ENCODE peak calls at places on chromosomes 13 and 19, in ten cellular contexts. W, C, S, L, R, B, F, I, E and X are unnamed samples. For H3K4me1 and H3K27me3, the result is how much of the 10 kb centered on the place peaks cover.

GRCh38 chr13:21435710-21436151 is 23.4 kb downstream of the ZDHHC20 start:
- DNase-seq in B (peak), L (peak), W (peak), I (peak), F (peak), E (no peak), R (no peak), C (peak), S (peak), X (peak)

GRCh38 chr13:45086484-45086883 is 33.8 kb upstream of the GTF2F2 start:
- DNase-seq in B (no peak), S (no peak), E (no peak), L (no peak), F (no peak), C (no peak), I (no peak), R (no peak), W (no peak), X (no peak)

GRCh38 chr19:33348301-33349010 is 25.1 kb upstream of the CEBPG start:
- DNase-seq in B (no peak), L (no peak), S (no peak), C (no peak), F (no peak), R (no peak), W (no peak), E (no peak), I (no peak), X (no peak)

GRCh38 chr13:41502676-41503075 is 45.3 kb downstream of the RGCC start:
- DNase-seq in W (no peak), I (peak), S (no peak), B (no peak), F (no peak), L (no peak), E (no peak), C (no peak), R (no peak), X (no peak)

GRCh38 chr13:83449666-83450395 is 432.4 kb downstream of the SLITRK1 start:
- DNase-seq in I (no peak), S (no peak), F (no peak), C (no peak), L (no peak), W (no peak), B (no peak), E (no peak), R (no peak), X (no peak)

GRCh38 chr13:113816248-113816924 is 47.5 kb downstream of the GAS6 start:
- DNase-seq in L (no peak), W (no peak), B (no peak), C (no peak), E (no peak), S (no peak), R (no peak), I (no peak), F (no peak), X (no peak)

GRCh38 chr13:48772908-48773307 is 119.2 kb downstream of the CYSLTR2 start:
- DNase-seq in I (no peak), E (no peak), R (no peak), L (no peak), C (no peak), B (no peak), S (no peak), F (no peak), W (no peak), X (no peak)

GRCh38 chr13:43879323-43880181 is at the start of the genes CCDC122 and LACC1:
- DNase-seq in S (peak), F (no peak), R (peak), C (peak), E (peak), I (peak), W (peak), L (peak), B (peak), X (peak)

GRCh38 chr13:74306496-74306895 is 172.3 kb upstream of the KLF12 start:
- DNase-seq in E (peak), L (no peak), F (no peak), W (no peak), S (no peak), R (no peak), B (no peak), I (no peak), C (no peak), X (no peak)

GRCh38 chr19:18697680-18698079 is 14.2 kb downstream of the CRTC1 start:
- DNase-seq in S (peak), B (no peak), C (no peak), E (no peak), W (no peak), F (no peak), L (no peak), R (no peak), I (peak), X (peak)

DNA sequence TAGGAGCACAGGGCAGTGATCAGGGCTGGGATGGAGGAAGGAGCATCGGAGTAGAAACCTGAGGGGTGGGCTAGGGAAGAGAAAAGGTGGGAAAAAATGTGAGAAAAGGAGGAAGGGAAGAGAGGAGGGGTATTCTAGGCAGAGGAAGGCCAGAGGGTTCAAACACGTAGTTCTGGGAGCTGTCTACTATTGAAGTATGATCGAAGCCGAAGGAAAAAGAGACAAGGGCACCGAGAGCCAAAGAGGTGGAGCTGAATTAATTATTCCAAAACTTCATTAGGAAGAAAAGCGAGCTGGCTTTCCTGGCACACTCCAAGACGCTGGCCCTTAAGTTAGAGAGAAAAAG is 7.8 kb downstream of the DLL3 start:
- DNase-seq in I (no peak), S (no peak), W (no peak), R (no peak), E (no peak), B (no peak), L (no peak), C (no peak), F (no peak), X (no peak)
- H3K4me1 ChIP-seq in I (under half), S (under half), W (under half), R (under half), E (under half), B (under half), L (under half), C (under half), F (under half), X (under half)

GRCh38 chr19:54162884-54163283 is 3.4 kb upstream of the LENG1 start:
- DNase-seq in F (no peak), E (no peak), L (no peak), B (no peak), C (no peak), W (no peak), R (no peak), S (no peak), I (no peak), X (no peak)

GRCh38 chr19:54160182-54160811 is 776 bp upstream of the LENG1 start:
- DNase-seq in F (no peak), I (no peak), R (no peak), W (no peak), E (peak), S (no peak), L (peak), C (no peak), B (no peak), X (no peak)

GRCh38 chr19:54159352-54160181 is at the start of gene LENG1:
- DNase-seq in B (peak), I (peak), C (peak), W (peak), E (peak), R (peak), F (peak), L (peak), S (peak), X (peak)

GRCh38 chr19:54162241-54162805 is 2.8 kb upstream of the LENG1 start:
- DNase-seq in F (peak), R (peak), L (peak), E (peak), I (peak), S (peak), W (peak), B (peak), C (peak), X (peak)

GRCh38 chr19:54160948-54161347 is 1.4 kb upstream of the LENG1 start:
- DNase-seq in L (no peak), R (no peak), F (no peak), C (no peak), W (no peak), E (no peak), B (no peak), S (no peak), I (no peak), X (no peak)
- H3K27ac ChIP-seq in L (peak), R (no peak), F (peak), C (no peak), W (no peak), E (peak), B (no peak), S (peak), I (peak), X (peak)

GRCh38 chr19:10293637-10294367 is 4.0 kb downstream of the ICAM5 start:
- DNase-seq in B (no peak), S (peak), E (no peak), W (no peak), R (no peak), F (no peak), L (no peak), I (no peak), C (no peak), X (no peak)

GRCh38 chr19:10294368-10294697 is 4.6 kb downstream of the ICAM5 start:
- DNase-seq in B (no peak), R (no peak), C (no peak), W (no peak), I (peak), F (no peak), S (peak), L (no peak), E (no peak), X (no peak)

GRCh38 chr19:10295305-10295846 is 5.6 kb downstream of the ICAM5 start:
- DNase-seq in C (peak), E (no peak), W (no peak), F (no peak), I (peak), R (peak), L (no peak), B (no peak), S (peak), X (peak)

GRCh38 chr19:10292789-10293636 is 3.3 kb downstream of the ICAM5 start:
- DNase-seq in R (no peak), L (no peak), F (no peak), W (no peak), E (peak), I (peak), S (peak), C (no peak), B (no peak), X (no peak)

DNA sequence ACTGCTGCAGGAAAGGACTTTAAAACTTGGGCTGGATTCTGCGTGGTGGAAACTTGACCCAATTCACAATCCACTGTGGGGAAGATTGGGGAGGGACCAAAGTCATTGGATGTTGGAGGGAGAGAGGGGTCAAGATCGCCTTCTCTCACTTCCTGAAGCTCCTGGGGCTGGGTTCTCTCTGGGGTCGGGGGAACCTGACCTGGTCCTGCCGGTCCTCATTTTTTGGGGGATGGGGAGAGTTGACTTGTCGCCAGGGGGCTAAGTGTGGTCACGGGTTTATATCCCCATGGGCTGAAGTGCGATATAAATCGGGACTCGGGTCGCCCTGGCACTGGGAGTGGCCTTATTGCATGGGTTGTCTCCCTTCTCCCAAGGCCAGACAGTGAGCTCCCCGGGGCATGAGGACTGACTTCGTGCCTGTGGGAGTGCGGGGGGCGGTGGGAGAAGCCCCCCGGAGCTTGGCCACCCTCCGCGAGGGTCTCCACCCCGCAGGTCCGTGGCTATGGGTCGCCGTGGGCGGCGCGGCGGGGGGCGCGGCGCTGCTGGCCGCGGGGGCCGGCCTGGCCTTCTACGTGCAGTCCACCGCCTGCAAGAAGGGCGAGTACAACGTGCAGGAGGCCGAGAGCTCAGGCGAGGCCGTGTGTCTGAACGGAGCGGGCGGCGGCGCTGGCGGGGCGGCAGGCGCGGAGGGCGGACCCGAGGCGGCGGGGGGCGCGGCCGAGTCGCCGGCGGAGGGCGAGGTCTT is 6.3 kb downstream of the ICAM5 start:
- DNase-seq in R (peak), W (no peak), E (no peak), C (no peak), B (no peak), L (no peak), F (no peak), S (peak), I (no peak), X (no peak)
- H3K27me3 ChIP-seq in R (half or more), W (under half), E (under half), C (half or more), B (under half), L (under half), F (under half), S (half or more), I (half or more), X (under half)

DNA sequence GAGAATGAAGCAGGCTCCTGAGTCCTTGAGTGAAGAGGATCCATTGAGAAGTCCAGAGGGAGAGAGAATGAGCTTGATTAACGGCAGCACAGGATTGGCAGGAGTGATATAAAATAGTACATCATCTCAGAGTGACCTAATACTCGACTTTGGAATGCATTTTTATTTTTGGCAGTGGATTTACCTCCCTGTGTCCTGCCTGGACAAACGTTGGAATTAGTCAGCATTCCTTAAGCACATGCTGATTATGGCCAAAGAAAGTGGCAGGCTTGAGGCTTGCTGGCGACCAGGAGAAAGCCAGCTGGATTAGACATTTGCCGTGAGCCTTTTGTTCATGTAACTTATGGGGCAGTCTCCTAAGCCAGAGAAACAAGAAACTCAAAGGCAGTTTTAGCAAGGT is 22.9 kb downstream of the LRCH1 start:
- DNase-seq in L (no peak), W (no peak), I (no peak), F (no peak), B (no peak), C (no peak), R (peak), S (no peak), E (no peak), X (no peak)
- H3K4me1 ChIP-seq in L (under half), W (half or more), I (half or more), F (under half), B (under half), C (half or more), R (half or more), S (under half), E (half or more), X (half or more)

DNA sequence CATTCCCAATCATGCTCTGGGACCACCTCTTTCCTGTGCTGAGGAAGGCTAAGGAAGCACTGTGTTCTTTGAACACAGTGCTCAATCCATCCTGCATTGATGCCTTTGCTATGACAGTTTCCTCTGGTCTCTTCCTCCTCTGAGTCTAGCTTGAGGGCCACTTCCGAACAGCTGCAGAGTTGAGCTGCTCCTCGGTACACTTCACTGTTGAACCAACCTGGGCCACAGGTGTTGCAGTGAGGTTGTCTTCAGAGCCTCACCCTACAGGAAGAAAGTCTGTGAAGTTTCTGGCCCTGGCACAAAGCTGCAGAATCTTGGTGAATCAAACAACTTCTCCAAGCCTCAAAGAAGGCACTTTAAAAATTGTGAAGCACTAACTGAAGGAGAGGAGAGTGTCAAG is 393.9 kb downstream of the KCNRG start:
- DNase-seq in C (no peak), F (no peak), B (no peak), E (no peak), W (no peak), L (no peak), I (no peak), S (no peak), R (no peak), X (no peak)
- H3K27ac ChIP-seq in C (no peak), F (no peak), B (no peak), E (no peak), W (no peak), L (no peak), I (no peak), S (no peak), R (no peak), X (no peak)

GRCh38 chr19:15475611-15476010 is 3.7 kb downstream of the PGLYRP2 start:
- DNase-seq in R (no peak), B (no peak), C (no peak), F (no peak), I (no peak), W (no peak), L (no peak), S (no peak), E (no peak), X (no peak)
- H3K27me3 ChIP-seq in R (under half), B (under half), C (under half), F (under half), I (under half), W (under half), L (under half), S (under half), E (under half), X (under half)

DNA sequence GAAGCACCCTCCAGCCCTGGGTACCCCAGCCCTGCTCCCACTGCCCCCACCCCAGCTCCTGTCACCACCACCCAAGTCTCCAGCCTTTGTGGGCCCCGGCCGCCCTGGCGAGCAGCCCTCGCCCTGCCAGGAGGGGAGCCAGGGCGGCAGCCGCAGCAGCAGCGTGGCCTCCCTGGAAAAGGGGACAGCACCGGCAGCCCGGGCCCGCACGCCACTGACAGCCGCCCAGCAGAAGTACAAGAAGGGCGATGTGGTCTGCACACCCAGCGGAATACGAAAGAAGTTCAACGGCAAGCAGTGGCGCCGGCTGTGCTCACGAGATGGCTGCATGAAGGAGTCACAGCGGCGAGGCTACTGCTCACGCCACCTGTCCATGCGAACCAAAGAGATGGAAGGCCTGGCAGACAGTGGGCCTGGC is 3.9 kb downstream of the CIC start:
- DNase-seq in W (no peak), F (no peak), L (peak), E (no peak), I (no peak), S (no peak), B (no peak), R (no peak), C (no peak), X (peak)
- H3K4me1 ChIP-seq in W (under half), F (under half), L (under half), E (under half), I (under half), S (under half), B (half or more), R (under half), C (half or more), X (half or more)

GRCh38 chr19:31402931-31403330 is 53.7 kb upstream of the TSHZ3 start:
- DNase-seq in S (no peak), C (no peak), L (no peak), I (no peak), F (no peak), E (no peak), R (no peak), B (no peak), W (no peak), X (no peak)

GRCh38 chr19:31406106-31406505 is 56.9 kb upstream of the TSHZ3 start:
- DNase-seq in I (no peak), S (no peak), E (no peak), B (no peak), L (no peak), F (no peak), R (no peak), C (no peak), W (no peak), X (no peak)

GRCh38 chr19:31413353-31413752 is 64.1 kb upstream of the TSHZ3 start:
- DNase-seq in B (no peak), C (no peak), F (no peak), L (no peak), E (no peak), W (no peak), S (no peak), R (no peak), I (no peak), X (no peak)

DNA sequence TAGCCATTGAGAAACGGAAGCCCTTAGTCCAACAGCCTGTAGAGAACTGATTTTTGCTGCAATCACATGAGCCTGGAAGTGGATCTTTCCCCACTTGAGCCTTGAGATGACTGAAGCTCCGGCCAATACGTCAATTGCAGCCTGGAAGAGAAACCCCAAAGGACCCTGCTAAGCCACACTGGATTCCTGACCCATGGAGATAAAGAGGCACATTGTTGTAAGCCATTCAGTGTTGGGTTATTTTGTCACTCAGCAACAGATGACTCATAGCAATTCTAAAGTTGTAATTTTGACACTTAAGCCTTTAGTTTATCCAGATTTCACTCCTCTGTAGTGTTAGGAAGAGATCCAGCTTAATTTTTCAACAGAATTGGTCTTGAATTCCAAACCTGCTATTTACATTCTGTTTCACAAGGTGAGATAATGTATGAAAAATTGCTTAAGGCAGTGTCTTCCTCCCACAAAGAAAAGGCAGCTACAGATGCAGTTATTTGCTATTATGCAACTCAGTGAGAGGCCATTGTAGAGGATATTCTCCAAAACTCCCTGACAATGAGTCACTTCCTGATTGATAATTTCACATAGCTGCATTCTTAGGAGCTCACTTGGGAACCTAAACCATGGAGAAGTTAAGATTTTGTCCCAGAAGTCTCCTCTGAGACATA is 59.4 kb upstream of the TSHZ3 start:
- DNase-seq in E (peak), S (peak), I (no peak), R (no peak), F (no peak), L (no peak), B (no peak), W (no peak), C (no peak), X (no peak)
- H3K27ac ChIP-seq in E (peak), S (peak), I (peak), R (no peak), F (no peak), L (no peak), B (no peak), W (no peak), C (no peak), X (no peak)

DNA sequence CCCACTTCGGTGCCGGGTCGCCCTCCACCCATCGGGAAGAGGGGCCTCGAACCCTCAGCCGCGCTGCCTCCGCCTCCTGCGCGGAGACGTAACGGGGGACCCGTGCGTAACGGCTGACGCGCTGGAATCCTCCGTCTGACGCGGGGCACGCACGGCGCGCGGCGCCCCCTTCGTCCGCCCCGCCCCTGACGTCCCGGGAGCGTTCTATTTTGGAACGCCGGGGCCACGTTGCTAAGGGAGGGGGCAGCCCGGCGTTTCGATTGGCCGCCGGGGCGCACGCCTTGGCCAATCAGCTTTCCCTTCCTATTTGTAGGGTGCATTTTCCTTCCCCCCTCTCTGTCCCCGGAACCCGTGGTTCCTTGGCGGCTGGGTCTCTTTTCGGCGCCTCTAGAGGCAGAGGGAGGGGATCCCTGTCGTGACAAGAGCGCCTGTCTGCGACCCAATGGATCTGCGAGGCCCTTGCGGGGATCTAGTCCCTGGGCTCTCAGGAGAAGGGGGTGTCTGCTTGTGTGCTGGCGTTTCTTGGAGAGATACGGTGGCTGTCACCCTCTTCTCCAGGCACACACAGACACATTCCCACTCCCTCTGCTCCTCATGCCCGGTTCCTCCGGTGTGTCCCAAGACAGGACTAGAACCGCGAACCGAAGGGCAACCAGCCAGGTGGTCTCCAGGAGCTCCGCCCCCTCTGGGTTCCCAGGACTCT is 1.5 kb downstream of the FOSB start:
- DNase-seq in E (peak), R (peak), W (no peak), I (peak), L (peak), F (peak), C (peak), S (peak), B (peak), X (peak)
- H3K27me3 ChIP-seq in E (under half), R (under half), W (under half), I (under half), L (under half), F (under half), C (under half), S (under half), B (under half), X (under half)